ENCODE peak calls at places on chromosomes 16 and 17, in four cellular contexts. J, R, T and P are unnamed samples.

GRCh38 chr16:82368041-82368440 is 198.0 kb upstream of the MPHOSPH6 start:
- DNase-seq in J (no peak), R (no peak), T (no peak), P (no peak)

GRCh38 chr16:10419701-10420100 is 33.8 kb downstream of the ATF7IP2 start:
- DNase-seq in J (no peak), R (no peak), T (no peak), P (no peak)

GRCh38 chr17:75596320-75597087 is 8.9 kb downstream of the MYO15B start:
- DNase-seq in J (no peak), R (no peak), T (no peak), P (no peak)

GRCh38 chr17:40530988-40531971 is 29.9 kb upstream of the TNS4 start:
- DNase-seq in J (no peak), R (peak; percentile 27), T (no peak), P (peak; percentile 71)

GRCh38 chr17:6327007-6327406 is 107.9 kb downstream of the AIPL1 start:
- DNase-seq in J (no peak), R (peak; percentile 57), T (no peak), P (no peak)

GRCh38 chr17:34171245-34171818 is 83.8 kb upstream of the CCL2 start:
- DNase-seq in J (peak; percentile 52), R (peak; percentile 28), T (peak; percentile 41), P (no peak)

GRCh38 chr17:72380737-72381136 is 259.9 kb downstream of the SOX9 start:
- DNase-seq in J (no peak), R (no peak), T (no peak), P (no peak)

GRCh38 chr17:13114601-13115024 is 96.8 kb upstream of the ELAC2 start:
- DNase-seq in J (no peak), R (no peak), T (no peak), P (no peak)

GRCh38 chr16:84754353-84754856 is 54.6 kb downstream of the USP10 start:
- DNase-seq in J (peak; percentile 85), R (peak; percentile 86), T (peak; percentile 66), P (peak; percentile 78)

GRCh38 chr17:8393470-8394231 is 4.0 kb downstream of the RNF222 start:
- DNase-seq in J (no peak), R (no peak), T (no peak), P (no peak)

GRCh38 chr17:68909066-68909465 is 46.1 kb downstream of the ABCA8 start:
- DNase-seq in J (peak; percentile 72), R (peak; percentile 83), T (peak; percentile 55), P (peak; percentile 16)

GRCh38 chr17:46264456-46265198 is 30.3 kb upstream of the LRRC37A start:
- DNase-seq in J (no peak), R (no peak), T (no peak), P (no peak)

GRCh38 chr17:72602517-72603345 is 481.9 kb downstream of the SOX9 start:
- DNase-seq in J (no peak), R (no peak), T (no peak), P (no peak)

GRCh38 chr16:2337431-2338296 is 2.9 kb downstream of the ABCA3 start:
- DNase-seq in J (no peak), R (no peak), T (no peak), P (no peak)

GRCh38 chr17:78323821-78324390 is 36.0 kb downstream of the SOCS3 start:
- DNase-seq in J (no peak), R (no peak), T (no peak), P (no peak)

GRCh38 chr17:48478224-48479013 is 48.4 kb upstream of the SKAP1 start:
- DNase-seq in J (no peak), R (no peak), T (no peak), P (peak; percentile 84)

GRCh38 chr16:10877472-10877946 is 507 bp downstream of the CIITA start:
- DNase-seq in J (no peak), R (no peak), T (no peak), P (no peak)

GRCh38 chr17:48541574-48542113 is 3.3 kb downstream of the HOXB2 start:
- DNase-seq in J (peak; percentile 43), R (peak; percentile 57), T (no peak), P (no peak)

GRCh38 chr16:11138769-11139623 is 117.0 kb downstream of the SOCS1 start:
- DNase-seq in J (no peak), R (no peak), T (no peak), P (no peak)

GRCh38 chr16:86979061-86979460 is 338.1 kb downstream of the C16orf95 start:
- DNase-seq in J (no peak), R (no peak), T (no peak), P (no peak)

GRCh38 chr16:83365166-83365565 is 442.6 kb upstream of the HSBP1 start:
- DNase-seq in J (no peak), R (no peak), T (no peak), P (no peak)

GRCh38 chr17:74441537-74441936 is 9.6 kb downstream of the GPRC5C start:
- DNase-seq in J (no peak), R (no peak), T (no peak), P (no peak)

GRCh38 chr17:74443516-74444296 is 11.8 kb downstream of the GPRC5C start:
- DNase-seq in J (no peak), R (no peak), T (no peak), P (no peak)

GRCh38 chr17:74442291-74442669 is 10.4 kb downstream of the GPRC5C start:
- DNase-seq in J (no peak), R (no peak), T (no peak), P (no peak)

GRCh38 chr17:74444406-74444805 is 12.5 kb downstream of the GPRC5C start:
- DNase-seq in J (peak; percentile 59), R (peak; percentile 57), T (no peak), P (no peak)

GRCh38 chr17:74442670-74443515 is 11.0 kb downstream of the GPRC5C start:
- DNase-seq in J (peak; percentile 83), R (peak; percentile 82), T (peak; percentile 88), P (no peak)
- TF ChIP-seq POLR2A in J (no peak), R (no peak), T (no peak), P (no peak)

GRCh38 chr16:75265911-75266701 is 14.7 kb upstream of the BCAR1 start:
- DNase-seq in J (no peak), R (peak; percentile 80), T (no peak), P (no peak)
- TF ChIP-seq POLR2A in J (no peak), R (peak; percentile 52), T (no peak), P (peak; percentile 71)

DNA sequence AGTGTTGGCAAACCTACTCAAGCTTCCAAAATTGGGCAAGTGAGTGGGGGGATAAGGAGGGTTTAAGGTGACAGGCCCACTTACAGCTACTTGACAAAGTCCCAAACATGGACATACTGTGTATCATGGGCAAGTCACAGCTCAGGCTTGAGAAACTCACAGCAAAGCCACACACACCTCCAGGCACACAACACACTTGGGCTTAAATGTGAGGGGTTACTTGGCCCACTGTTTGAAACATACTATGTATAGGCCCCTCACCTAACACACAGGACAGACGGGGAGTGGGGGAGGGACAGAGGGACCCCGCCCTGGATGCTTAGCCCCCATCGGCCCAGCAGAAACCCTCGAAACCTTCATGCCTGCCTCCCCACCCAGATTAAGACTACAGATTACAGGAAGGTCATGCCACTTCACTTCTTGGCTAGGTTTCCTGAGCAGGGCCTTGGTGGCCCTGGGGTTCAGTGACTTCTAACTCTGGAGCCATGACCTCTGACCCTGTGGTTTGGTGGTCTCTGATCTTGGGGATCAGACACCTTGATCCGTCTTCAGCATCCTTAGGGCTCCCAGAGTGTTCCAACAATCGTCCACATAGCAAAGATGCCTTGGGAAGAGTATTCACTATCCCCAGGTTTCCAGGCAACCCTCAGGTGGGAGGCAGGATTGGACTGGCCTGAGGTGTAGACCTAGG is 2.3 kb upstream of the SAMD14 start:
- DNase-seq in J (no peak), R (no peak), T (no peak), P (no peak)
- TF ChIP-seq POLR2A in J (no peak), R (no peak), T (no peak), P (peak; percentile 58)

GRCh38 chr17:41547921-41548843 is 20.1 kb upstream of the KRT19 start:
- DNase-seq in J (peak; percentile 64), R (peak; percentile 93), T (peak; percentile 96), P (no peak)
- TF ChIP-seq POLR2A in J (no peak), R (no peak), T (no peak), P (no peak)

GRCh38 chr16:50680556-50680893 is 587 bp downstream of the SNX20 start:
- DNase-seq in J (no peak), R (no peak), T (no peak), P (no peak)

GRCh38 chr16:50679676-50680555 is 1.2 kb downstream of the SNX20 start:
- DNase-seq in J (no peak), R (no peak), T (no peak), P (no peak)

GRCh38 chr16:50679266-50679665 is 1.8 kb downstream of the SNX20 start:
- DNase-seq in J (no peak), R (no peak), T (no peak), P (no peak)

GRCh38 chr16:50683689-50684374 is 2.7 kb upstream of the SNX20 start:
- DNase-seq in J (no peak), R (no peak), T (no peak), P (peak; percentile 87)

GRCh38 chr16:50680907-50681885 is at the start of gene SNX20:
- DNase-seq in J (no peak), R (no peak), T (no peak), P (peak; percentile 63)
- TF ChIP-seq POLR2A in J (no peak), R (no peak), T (no peak), P (peak; percentile 68)

DNA sequence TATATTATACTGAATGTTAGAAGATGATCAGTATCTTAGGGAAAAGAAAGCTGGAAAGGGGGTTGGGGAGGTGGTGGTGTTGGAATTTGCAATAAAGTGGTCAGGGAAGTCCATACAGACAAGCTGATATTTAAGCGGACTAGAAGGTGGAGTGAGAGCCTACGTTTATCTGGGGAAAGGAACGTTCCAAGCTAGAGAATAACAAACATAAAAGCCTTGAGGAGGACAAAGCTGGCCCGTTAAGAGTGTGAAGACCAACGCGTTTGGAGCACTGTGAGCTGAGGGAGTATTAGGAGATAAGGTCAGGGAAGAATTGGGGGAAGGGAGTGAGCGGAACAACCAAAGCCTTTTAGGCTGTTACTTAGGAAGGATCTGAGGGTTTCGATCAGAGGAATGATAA is 1.4 kb downstream of the DDX42 start:
- DNase-seq in J (no peak), R (no peak), T (no peak), P (no peak)
- TF ChIP-seq POLR2A in J (no peak), R (no peak), T (no peak), P (no peak)

GRCh38 chr16:71626018-71626857 is at the start of gene MARVELD3:
- DNase-seq in J (peak; percentile 58), R (no peak), T (peak; percentile 78), P (no peak)
- TF ChIP-seq POLR2A in J (no peak), R (no peak), T (no peak), P (no peak)

DNA sequence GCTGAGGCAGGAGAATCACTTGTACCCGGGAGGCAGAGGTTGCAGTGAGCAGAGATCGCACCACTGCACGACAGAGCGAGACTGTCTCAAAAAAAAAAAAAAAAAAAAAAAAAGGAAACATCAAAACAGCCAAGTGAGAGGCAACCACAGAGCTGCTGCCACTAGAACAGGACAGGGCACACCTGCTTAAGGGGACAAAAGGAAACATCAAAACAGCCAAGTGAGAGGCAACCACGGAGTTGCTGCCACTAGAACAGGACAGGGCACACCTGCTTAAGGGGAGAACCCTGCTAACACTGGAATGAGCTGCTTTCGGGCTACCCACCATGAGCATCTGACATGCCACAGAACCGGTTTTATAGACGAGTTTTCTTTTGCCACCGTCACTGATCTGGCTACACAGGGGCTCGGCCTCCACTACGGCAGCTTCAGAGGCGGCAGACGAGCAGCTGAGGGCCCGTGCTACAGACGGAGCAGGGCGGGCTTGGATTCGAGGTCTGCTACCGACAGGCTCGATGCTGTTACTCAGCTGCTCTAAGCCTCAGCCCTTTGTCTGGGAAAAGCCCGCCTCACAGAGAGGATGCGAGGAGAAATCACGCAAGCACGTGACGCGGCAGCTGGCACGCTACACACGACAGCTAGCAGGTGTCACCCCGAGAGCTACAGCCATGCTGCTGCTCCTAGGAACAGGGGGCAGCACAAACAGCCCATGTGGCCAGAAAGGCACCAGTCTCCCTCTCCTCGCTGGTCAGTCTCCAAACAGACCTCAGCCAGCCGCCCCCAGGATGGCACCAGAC is 2.0 kb downstream of the P4HB start:
- DNase-seq in J (no peak), R (no peak), T (no peak), P (no peak)
- TF ChIP-seq POLR2A in J (no peak), R (no peak), T (no peak), P (no peak)